ENCODE peak calls at places on chromosome 1, in four cellular contexts. C is T-helper 9 cell, T is fibroblast of lung, J is posterior vena cava. F is an unnamed sample.

GRCh38 chr1:40034869-40035268 is 5.7 kb upstream of the CAP1 start:
- DNase-seq in C (no peak), T (no peak), J (no peak), F (no peak)

GRCh38 chr1:228867093-228867950 is 132.0 kb downstream of the RHOU start:
- DNase-seq in C (no peak), T (peak; percentile 11), J (no peak), F (no peak)

GRCh38 chr1:234958066-234958701 is 170.5 kb downstream of the TOMM20 start:
- DNase-seq in C (no peak), T (no peak), J (no peak), F (no peak)

GRCh38 chr1:239606850-239607400 is 220.6 kb downstream of the CHRM3 start:
- DNase-seq in C (no peak), T (peak; percentile 13), J (no peak), F (no peak)

GRCh38 chr1:108703939-108704338 is 8.8 kb upstream of the FNDC7 start:
- DNase-seq in C (peak; percentile 12), T (no peak), J (no peak), F (no peak)

GRCh38 chr1:24541711-24542346 is 14.1 kb upstream of the NCMAP start:
- DNase-seq in C (no peak), T (no peak), J (no peak), F (no peak)

GRCh38 chr1:207798847-207799246 is 47.0 kb downstream of the CD46 start:
- DNase-seq in C (no peak), T (peak; percentile 45), J (no peak), F (no peak)

GRCh38 chr1:181488884-181489283 is 5.6 kb downstream of the CACNA1E start:
- DNase-seq in C (no peak), T (no peak), J (no peak), F (no peak)

GRCh38 chr1:61013953-61014667 is 68.3 kb upstream of the NFIA start:
- DNase-seq in C (no peak), T (no peak), J (no peak), F (no peak)

GRCh38 chr1:174676856-174677255 is 229.1 kb downstream of the GPR52 start:
- DNase-seq in C (no peak), T (no peak), J (no peak), F (no peak)

GRCh38 chr1:180849031-180849775 is 63.5 kb upstream of the KIAA1614 start:
- DNase-seq in C (no peak), T (no peak), J (no peak), F (no peak)

GRCh38 chr1:36717431-36717830 is 234.7 kb upstream of the CSF3R start:
- DNase-seq in C (no peak), T (no peak), J (no peak), F (no peak)

GRCh38 chr1:7250176-7250575 is 464.9 kb downstream of the CAMTA1 start:
- DNase-seq in C (no peak), T (peak; percentile 53), J (no peak), F (no peak)

GRCh38 chr1:159854101-159854692 is 8.3 kb downstream of the VSIG8 start:
- DNase-seq in C (no peak), T (peak; percentile 57), J (peak; percentile 90), F (no peak)

GRCh38 chr1:228794173-228794572 is 58.9 kb downstream of the RHOU start:
- DNase-seq in C (no peak), T (peak; percentile 40), J (no peak), F (no peak)

GRCh38 chr1:46301406-46302090 is 1.9 kb downstream of the LRRC41 start:
- DNase-seq in C (peak; percentile 6), T (peak; percentile 63), J (peak; percentile 85), F (no peak)

GRCh38 chr1:207883104-207883651 is 27.7 kb downstream of the CD34 start:
- DNase-seq in C (no peak), T (no peak), J (no peak), F (no peak)

GRCh38 chr1:46455951-46456350 is 33.7 kb upstream of the DMBX1 start:
- DNase-seq in C (no peak), T (no peak), J (no peak), F (no peak)

GRCh38 chr1:59367269-59368006 is 70.5 kb downstream of the FGGY start:
- DNase-seq in C (no peak), T (peak; percentile 96), J (peak; percentile 91), F (no peak)

GRCh38 chr1:225446298-225446941 is 18.6 kb upstream of the LBR start:
- DNase-seq in C (no peak), T (no peak), J (no peak), F (no peak)

GRCh38 chr1:177069489-177069888 is 95.0 kb downstream of the ASTN1 start:
- DNase-seq in C (no peak), T (peak; percentile 27), J (no peak), F (no peak)

GRCh38 chr1:83901547-83902155 is 97.3 kb downstream of the TTLL7 start:
- DNase-seq in C (no peak), T (peak; percentile 88), J (no peak), F (no peak)

GRCh38 chr1:1203561-1204424 is 2.6 kb downstream of the TNFRSF18 start:
- DNase-seq in C (no peak), T (no peak), J (no peak), F (no peak)

GRCh38 chr1:201582261-201582951 is 43.5 kb downstream of the NAV1 start:
- DNase-seq in C (no peak), T (peak; percentile 72), J (no peak), F (peak; percentile 37)

GRCh38 chr1:228538831-228539230 is 51.6 kb downstream of the RNF187 start:
- DNase-seq in C (no peak), T (no peak), J (peak; percentile 28), F (no peak)

GRCh38 chr1:161905269-161905884 is 118.3 kb downstream of the OLFML2B start:
- DNase-seq in C (no peak), T (no peak), J (no peak), F (no peak)

GRCh38 chr1:156838972-156839371 is 19.9 kb downstream of the INSRR start:
- DNase-seq in C (peak; percentile 41), T (no peak), J (peak; percentile 64), F (no peak)

GRCh38 chr1:79532555-79532954 is 526.0 kb upstream of the ADGRL4 start:
- DNase-seq in C (no peak), T (no peak), J (no peak), F (no peak)

GRCh38 chr1:226532553-226532952 is 16.0 kb upstream of the STUM start:
- DNase-seq in C (no peak), T (no peak), J (no peak), F (no peak)

GRCh38 chr1:7550261-7550850 is 220.7 kb upstream of the VAMP3 start:
- DNase-seq in C (no peak), T (no peak), J (peak; percentile 66), F (no peak)

GRCh38 chr1:20411196-20411980 is 74.6 kb downstream of the CAMK2N1 start:
- DNase-seq in C (no peak), T (peak; percentile 94), J (no peak), F (no peak)

GRCh38 chr1:32954183-32954582 is 10.4 kb downstream of the RNF19B start:
- DNase-seq in C (no peak), T (peak; percentile 55), J (no peak), F (no peak)

GRCh38 chr1:238177960-238178359 is 287.2 kb upstream of the ZP4 start:
- DNase-seq in C (no peak), T (peak; percentile 83), J (no peak), F (no peak)

GRCh38 chr1:20705356-20705755 is 12.5 kb downstream of the KIF17 start:
- DNase-seq in C (no peak), T (peak; percentile 17), J (no peak), F (no peak)

GRCh38 chr1:116388122-116388521 is 15.1 kb downstream of the ATP1A1 start:
- DNase-seq in C (no peak), T (no peak), J (no peak), F (no peak)

GRCh38 chr1:206065547-206066143 is 12.7 kb downstream of the RHEX start:
- DNase-seq in C (no peak), T (no peak), J (no peak), F (no peak)

GRCh38 chr1:225879521-225880209 is 2.5 kb downstream of the TMEM63A start:
- DNase-seq in C (no peak), T (no peak), J (no peak), F (no peak)